ENCODE peak calls at places on chromosomes 6 and 20, in six cellular contexts. O is SJSA1, P is IMR-90, M is Peyer's patch, V is right atrium auricular region, X is MM.1S. L is an unnamed sample. For H3K4me1, the result is how much of the 10 kb centered on the place peaks cover.

GRCh38 chr20:47432251-47433210 is 69.2 kb upstream of the NCOA3 start:
- DNase-seq in O (no peak), X (no peak), P (peak), M (no peak), V (peak), L (no peak)

GRCh38 chr6:14968056-14968643 is 277.7 kb upstream of the JARID2 start:
- DNase-seq in P (no peak), M (no peak), V (no peak), X (no peak), O (no peak), L (no peak)

GRCh38 chr6:118350881-118351430 is 197.1 kb upstream of the PLN start:
- DNase-seq in P (peak), X (no peak), V (no peak), O (peak), M (no peak), L (no peak)

GRCh38 chr6:9933674-9934073 is 481.2 kb downstream of the TFAP2A start:
- DNase-seq in X (no peak), V (no peak), M (no peak), O (no peak), P (no peak), L (no peak)

GRCh38 chr6:72376736-72377135 is 245.1 kb upstream of the KCNQ5 start:
- DNase-seq in V (no peak), M (no peak), O (no peak), X (no peak), P (no peak), L (no peak)

GRCh38 chr20:62835931-62836861 is 19.3 kb downstream of the COL9A3 start:
- DNase-seq in X (no peak), O (no peak), V (no peak), M (no peak), P (peak), L (no peak)

GRCh38 chr20:14757728-14758127 is 420.3 kb upstream of the FLRT3 start:
- DNase-seq in P (no peak), V (no peak), X (no peak), O (no peak), M (no peak), L (no peak)

GRCh38 chr20:53708129-53708968 is 114.7 kb upstream of the ZNF217 start:
- DNase-seq in X (peak), V (no peak), M (no peak), P (peak), O (peak), L (peak)

GRCh38 chr20:52958206-52958605 is 14.0 kb upstream of the TSHZ2 start:
- DNase-seq in O (no peak), V (no peak), P (no peak), X (no peak), M (no peak), L (no peak)

GRCh38 chr6:155273438-155273837 is 9.6 kb downstream of the CLDN20 start:
- DNase-seq in V (no peak), P (peak), M (no peak), O (peak), X (no peak), L (no peak)

GRCh38 chr20:1952737-1953530 is 40.9 kb downstream of the PDYN start:
- DNase-seq in V (no peak), X (peak), M (no peak), O (no peak), P (no peak), L (no peak)

GRCh38 chr6:168009331-168009730 is 11.9 kb downstream of the KIF25 start:
- DNase-seq in M (no peak), V (no peak), O (no peak), X (no peak), P (no peak), L (no peak)

GRCh38 chr20:51966296-51966971 is 164.1 kb upstream of the SALL4 start:
- DNase-seq in X (peak), V (peak), O (peak), M (no peak), P (peak), L (no peak)

GRCh38 chr6:89819336-89820130 is at the start of gene MDN1:
- DNase-seq in O (peak), V (peak), M (peak), P (peak), X (peak), L (peak)

GRCh38 chr6:16409531-16410441 is 171.4 kb downstream of the GMPR start:
- DNase-seq in V (peak), M (peak), X (no peak), P (peak), O (peak), L (peak)

GRCh38 chr6:138004423-138005287 is 102.6 kb downstream of the PERP start:
- DNase-seq in X (peak), M (no peak), O (peak), P (peak), V (no peak), L (peak)

GRCh38 chr20:51541189-51542032 is 1.1 kb downstream of the NFATC2 start:
- DNase-seq in X (peak), V (peak), M (peak), O (no peak), P (peak), L (peak)

GRCh38 chr6:104473021-104473429 is 386.7 kb downstream of the HACE1 start:
- DNase-seq in V (no peak), P (no peak), O (no peak), M (no peak), X (no peak), L (no peak)

GRCh38 chr6:28719275-28719940 is 193.7 kb downstream of the GPX5 start:
- DNase-seq in M (no peak), V (no peak), P (peak), O (peak), X (no peak), L (no peak)

GRCh38 chr6:45959534-45960195 is 56.0 kb downstream of the CLIC5 start:
- DNase-seq in P (no peak), M (no peak), O (peak), V (no peak), X (no peak), L (no peak)

GRCh38 chr20:38723069-38723981 is 961 bp upstream of the SLC32A1 start:
- DNase-seq in X (no peak), O (no peak), P (no peak), V (no peak), M (no peak), L (no peak)

GRCh38 chr6:26159417-26160273 is 72.4 kb downstream of the HFE start:
- DNase-seq in O (peak), V (no peak), X (peak), P (no peak), M (no peak), L (no peak)

GRCh38 chr6:34570066-34570833 is 14.1 kb upstream of the SPDEF start:
- DNase-seq in V (no peak), O (no peak), M (peak), P (no peak), X (no peak), L (no peak)

GRCh38 chr6:125101128-125101527 is 52.4 kb upstream of the TPD52L1 start:
- DNase-seq in P (no peak), O (no peak), X (no peak), V (no peak), M (no peak), L (no peak)

GRCh38 chr6:125102411-125102810 is 51.2 kb upstream of the TPD52L1 start:
- DNase-seq in X (no peak), P (peak), V (no peak), M (no peak), O (no peak), L (no peak)

GRCh38 chr6:125102901-125103300 is 50.7 kb upstream of the TPD52L1 start:
- DNase-seq in X (no peak), V (no peak), P (peak), O (peak), M (no peak), L (no peak)

GRCh38 chr6:125100018-125100652 is 53.4 kb upstream of the TPD52L1 start:
- DNase-seq in V (no peak), P (no peak), O (no peak), M (no peak), X (no peak), L (no peak)

GRCh38 chr6:125101656-125102055 is 51.9 kb upstream of the TPD52L1 start:
- DNase-seq in P (peak), V (no peak), X (no peak), M (no peak), O (peak), L (no peak)
- H3K4me1 ChIP-seq in P (under half), V (under half), X (under half), M (under half), O (half or more), L (under half)

GRCh38 chr20:10537850-10538480 is 102.9 kb downstream of the SLX4IP start:
- DNase-seq in X (no peak), V (no peak), O (no peak), M (no peak), P (peak), L (no peak)

GRCh38 chr20:10540636-10541493 is 105.8 kb downstream of the SLX4IP start:
- DNase-seq in P (peak), O (peak), V (no peak), X (no peak), M (no peak), L (no peak)

GRCh38 chr20:10539818-10540553 is 104.9 kb downstream of the SLX4IP start:
- DNase-seq in V (no peak), O (no peak), P (no peak), X (no peak), M (no peak), L (no peak)

GRCh38 chr20:10536531-10536930 is 101.4 kb downstream of the SLX4IP start:
- DNase-seq in P (peak), V (no peak), M (no peak), X (peak), O (no peak), L (no peak)

DNA sequence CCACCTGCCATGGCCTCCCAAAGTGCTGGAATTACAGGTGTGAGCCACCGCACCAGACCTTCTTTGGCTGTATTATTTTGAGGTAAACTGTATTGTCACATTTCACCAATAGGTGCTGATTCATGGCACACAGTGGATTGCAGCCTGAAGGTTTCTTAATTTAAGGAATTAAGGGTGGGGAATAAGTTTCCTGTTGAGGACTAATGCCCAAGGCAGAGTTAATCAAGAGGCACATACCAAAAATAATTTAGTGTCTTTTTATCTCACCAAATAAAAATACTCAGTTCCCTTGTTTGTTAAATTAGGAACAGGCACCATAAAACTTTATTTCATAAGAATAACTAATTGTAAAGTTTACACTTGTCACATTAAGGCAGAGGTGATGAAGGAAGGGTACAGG is 103.7 kb downstream of the SLX4IP start:
- DNase-seq in O (no peak), V (no peak), X (no peak), P (no peak), M (no peak), L (no peak)
- H3K4me1 ChIP-seq in O (under half), V (under half), X (under half), P (under half), M (under half), L (under half)

GRCh38 chr20:17875106-17875980 is 93.3 kb downstream of the SNX5 start:
- DNase-seq in P (peak), V (peak), M (peak), O (peak), X (no peak), L (no peak)
- H3K4me1 ChIP-seq in P (under half), V (under half), M (under half), O (under half), X (under half), L (under half)

GRCh38 chr6:37210313-37210898 is 40.5 kb downstream of the PIM1 start:
- DNase-seq in V (peak), P (peak), M (no peak), X (peak), O (peak), L (peak)
- H3K4me1 ChIP-seq in V (under half), P (under half), M (under half), X (under half), O (under half), L (under half)

GRCh38 chr20:58651823-58652605 is 931 bp downstream of the STX16 start:
- DNase-seq in P (peak), O (peak), M (peak), X (peak), V (peak), L (peak)
- H3K4me1 ChIP-seq in P (under half), O (under half), M (under half), X (under half), V (under half), L (half or more)

GRCh38 chr6:112031956-112032355 is 21.9 kb upstream of the CCN6 start:
- DNase-seq in X (no peak), O (no peak), M (no peak), P (no peak), V (no peak), L (no peak)

GRCh38 chr6:112035446-112035845 is 18.5 kb upstream of the CCN6 start:
- DNase-seq in O (no peak), X (no peak), P (no peak), V (no peak), M (no peak), L (no peak)

GRCh38 chr6:112036088-112036637 is 17.7 kb upstream of the CCN6 start:
- DNase-seq in P (no peak), V (no peak), X (no peak), O (no peak), M (no peak), L (no peak)

GRCh38 chr6:112034236-112034990 is 19.5 kb upstream of the CCN6 start:
- DNase-seq in O (no peak), X (no peak), M (no peak), P (no peak), V (no peak), L (no peak)

DNA sequence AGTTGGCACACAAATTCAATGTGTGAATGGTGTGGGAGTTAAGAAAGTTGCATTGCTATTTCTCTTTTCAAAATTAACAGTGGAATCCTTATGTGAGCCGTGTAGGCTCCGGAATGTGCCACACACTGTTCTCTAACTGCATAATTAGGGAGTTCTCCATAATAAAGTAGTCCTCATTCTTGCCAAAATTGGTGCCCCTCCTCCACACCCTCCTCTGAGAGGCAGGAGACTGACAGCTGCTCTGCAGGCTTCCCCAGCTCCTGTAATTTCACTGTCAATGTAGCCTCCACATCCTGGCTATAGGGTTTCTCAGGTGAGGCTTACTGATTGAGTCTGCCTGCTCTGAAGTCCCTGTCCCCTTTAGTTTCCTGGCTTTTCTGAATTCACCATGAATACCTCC is 20.1 kb upstream of the CCN6 start:
- DNase-seq in P (no peak), O (no peak), V (no peak), M (no peak), X (no peak), L (no peak)
- H3K4me1 ChIP-seq in P (under half), O (under half), V (under half), M (under half), X (under half), L (under half)

GRCh38 chr6:53311586-53311935 is 37.2 kb downstream of the ELOVL5 start:
- DNase-seq in O (no peak), V (no peak), P (no peak), M (no peak), X (no peak), L (no peak)
- H3K4me1 ChIP-seq in O (under half), V (under half), P (under half), M (under half), X (half or more), L (half or more)

GRCh38 chr6:52548999-52549398 is 27.9 kb downstream of the TRAM2 start:
- DNase-seq in M (no peak), P (no peak), X (no peak), O (no peak), V (no peak), L (no peak)

GRCh38 chr6:52546678-52547077 is 30.2 kb downstream of the TRAM2 start:
- DNase-seq in O (no peak), V (no peak), X (peak), P (no peak), M (no peak), L (no peak)

GRCh38 chr6:52549428-52549827 is 27.4 kb downstream of the TRAM2 start:
- DNase-seq in P (no peak), V (no peak), O (no peak), M (no peak), X (no peak), L (no peak)

GRCh38 chr6:52547647-52548352 is 29.1 kb downstream of the TRAM2 start:
- DNase-seq in P (peak), M (peak), X (no peak), V (no peak), O (peak), L (no peak)

GRCh38 chr6:52548353-52548713 is 28.5 kb downstream of the TRAM2 start:
- DNase-seq in O (no peak), P (no peak), V (no peak), X (no peak), M (no peak), L (no peak)
- H3K4me1 ChIP-seq in O (half or more), P (half or more), V (under half), X (half or more), M (under half), L (under half)